ENCODE peak calls at places on chromosomes 6 and 20, in nine cellular contexts. A is dorsolateral prefrontal cortex, P is left ventricle myocardium inferior, E is MCF 10A, I is HFFc6, S is astrocyte of the spinal cord, W is WTC11, Y is IMR-90, N is tibial nerve. Q is an unnamed sample.

GRCh38 chr6:20191951-20192350 is 20.3 kb downstream of the MBOAT1 start:
- DNase-seq in A (no peak), P (no peak), E (no peak), I (no peak), S (no peak), W (no peak), Y (no peak), N (no peak), Q (no peak)

GRCh38 chr6:118892248-118893094 is 1.5 kb upstream of the ASF1A start:
- DNase-seq in A (no peak), P (no peak), E (no peak), I (no peak), S (peak; percentile 22), W (no peak), Y (no peak), N (no peak), Q (no peak)

GRCh38 chr6:162198072-162198471 is 529.5 kb downstream of the PRKN start:
- DNase-seq in A (no peak), P (no peak), E (no peak), I (no peak), S (no peak), W (peak; percentile 17), Y (no peak), N (no peak), Q (no peak)

GRCh38 chr20:37627060-37627766 is 66.6 kb upstream of the CTNNBL1 start:
- DNase-seq in A (peak; percentile 26), P (peak; percentile 28), E (peak; percentile 69), I (peak; percentile 21), S (peak; percentile 53), W (peak; percentile 78), Y (peak; percentile 55), N (peak; percentile 7), Q (peak; percentile 7)

GRCh38 chr20:23203951-23204730 is 118.0 kb upstream of the CD93 start:
- DNase-seq in A (no peak), P (no peak), E (no peak), I (no peak), S (no peak), W (no peak), Y (no peak), N (no peak), Q (no peak)

GRCh38 chr6:133436652-133437051 is 195.5 kb downstream of the EYA4 start:
- DNase-seq in A (no peak), P (no peak), E (no peak), I (no peak), S (no peak), W (no peak), Y (peak; percentile 71), N (no peak), Q (no peak)

GRCh38 chr20:25356294-25356933 is 34.2 kb downstream of the ABHD12 start:
- DNase-seq in A (no peak), P (no peak), E (no peak), I (no peak), S (no peak), W (peak; percentile 65), Y (no peak), N (no peak), Q (no peak)

GRCh38 chr20:34111057-34111711 is 859 bp downstream of the EIF2S2 start:
- DNase-seq in A (no peak), P (no peak), E (peak; percentile 58), I (peak; percentile 55), S (peak; percentile 52), W (no peak), Y (peak; percentile 71), N (peak; percentile 23), Q (peak; percentile 46)

GRCh38 chr6:31328355-31328960 is 28.5 kb downstream of the HLA-B start:
- DNase-seq in A (no peak), P (no peak), E (peak; percentile 26), I (no peak), S (no peak), W (no peak), Y (no peak), N (no peak), Q (no peak)

GRCh38 chr6:163533443-163533842 is 118.9 kb downstream of the QKI start:
- DNase-seq in A (no peak), P (no peak), E (peak; percentile 85), I (peak; percentile 87), S (peak; percentile 91), W (no peak), Y (peak; percentile 97), N (no peak), Q (peak; percentile 52)

GRCh38 chr20:47815866-47816265 is 30.6 kb upstream of the SULF2 start:
- DNase-seq in A (no peak), P (no peak), E (no peak), I (no peak), S (no peak), W (no peak), Y (no peak), N (no peak), Q (no peak)

GRCh38 chr6:66496659-66497058 is 789.6 kb upstream of the EYS start:
- DNase-seq in A (no peak), P (no peak), E (peak; percentile 51), I (no peak), S (peak; percentile 3), W (no peak), Y (no peak), N (no peak), Q (no peak)
- TF ChIP-seq CTCF in A (peak; percentile 22), P (no peak), E (peak; percentile 44), I (peak; percentile 18), S (peak; percentile 13), W (peak; percentile 27), Y (no peak), N (no peak), Q (no peak)

GRCh38 chr6:53066874-53067273 is 1.7 kb downstream of the FBXO9 start:
- DNase-seq in A (no peak), P (no peak), E (no peak), I (no peak), S (no peak), W (no peak), Y (no peak), N (no peak), Q (no peak)

GRCh38 chr6:53062369-53062639 is 2.9 kb upstream of the FBXO9 start:
- DNase-seq in A (no peak), P (no peak), E (no peak), I (no peak), S (no peak), W (no peak), Y (no peak), N (no peak), Q (no peak)

GRCh38 chr6:53066059-53066406 is 829 bp downstream of the FBXO9 start:
- DNase-seq in A (peak; percentile 47), P (peak; percentile 34), E (peak; percentile 35), I (no peak), S (peak; percentile 26), W (no peak), Y (peak; percentile 28), N (no peak), Q (no peak)

GRCh38 chr6:53065266-53066058 is at the start of gene FBXO9:
- DNase-seq in A (peak; percentile 41), P (peak; percentile 72), E (no peak), I (no peak), S (no peak), W (peak; percentile 71), Y (no peak), N (no peak), Q (no peak)

DNA sequence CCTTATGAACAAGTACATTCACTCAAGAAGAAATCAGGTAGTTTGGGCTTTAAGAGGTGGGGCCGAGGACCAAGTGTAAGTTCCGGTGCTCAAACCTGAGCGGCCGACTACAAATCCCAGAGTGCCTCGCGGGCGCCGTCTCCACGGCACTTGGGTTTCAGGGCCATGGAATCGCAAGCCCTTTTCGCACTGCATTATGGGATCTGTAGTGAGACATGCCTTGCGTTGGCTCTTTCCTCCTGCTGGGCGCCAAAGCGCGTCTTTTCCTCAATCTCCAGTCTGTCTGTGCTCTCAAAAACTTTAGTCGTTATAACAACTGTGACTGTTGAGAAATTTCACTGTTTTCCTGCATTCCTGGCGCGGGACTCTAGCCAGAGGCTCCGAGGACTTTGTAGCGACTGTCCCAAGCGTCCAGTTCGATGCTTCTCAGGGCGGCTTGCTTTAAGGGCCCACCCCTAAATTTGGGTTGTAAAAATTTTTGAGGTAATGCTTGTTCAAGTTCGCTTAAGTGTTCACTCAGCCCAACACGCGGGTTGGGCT is 408 bp upstream of the FBXO9 start:
- DNase-seq in A (peak; percentile 99), P (peak; percentile 97), E (peak; percentile 98), I (peak; percentile 96), S (peak; percentile 99), W (peak; percentile 96), Y (peak; percentile 97), N (peak; percentile 97), Q (peak; percentile 92)
- TF ChIP-seq CTCF in A (no peak), P (peak; percentile 36), E (no peak), I (no peak), S (peak; percentile 0), W (no peak), Y (peak; percentile 2), N (peak; percentile 12), Q (no peak)

DNA sequence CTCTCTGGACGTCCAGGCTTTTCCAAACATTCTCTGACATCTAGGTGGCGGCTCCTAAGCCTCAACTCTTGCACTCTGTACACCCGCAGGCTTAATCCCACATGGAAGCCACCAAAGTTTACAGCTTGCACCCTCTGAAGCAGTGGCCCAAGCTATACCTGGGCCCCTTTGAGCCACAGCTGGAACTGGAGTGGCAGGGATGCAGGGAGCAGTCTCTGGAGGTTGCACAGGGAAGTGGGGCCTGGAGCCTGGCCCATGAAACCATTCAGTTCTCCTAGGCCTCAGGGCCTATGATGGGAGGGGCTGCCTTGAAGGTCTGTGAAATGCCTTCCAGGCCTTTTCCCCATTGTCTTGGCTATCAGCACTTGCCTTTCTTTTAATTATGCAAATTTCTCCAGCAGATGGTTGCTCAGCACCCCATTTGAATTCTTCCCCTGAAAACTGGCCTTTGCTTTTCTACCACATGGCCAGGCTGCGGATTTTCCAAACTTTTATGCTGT is 64.9 kb downstream of the IRF4 start:
- DNase-seq in A (no peak), P (no peak), E (no peak), I (no peak), S (no peak), W (peak; percentile 36), Y (no peak), N (no peak), Q (no peak)
- TF ChIP-seq CTCF in A (no peak), P (no peak), E (no peak), I (no peak), S (no peak), W (no peak), Y (no peak), N (no peak), Q (no peak)

GRCh38 chr6:76684881-76685280 is 612.4 kb upstream of the IMPG1 start:
- DNase-seq in A (no peak), P (no peak), E (no peak), I (no peak), S (peak; percentile 15), W (no peak), Y (peak; percentile 2), N (no peak), Q (no peak)

GRCh38 chr6:76677017-76677416 is 604.6 kb upstream of the IMPG1 start:
- DNase-seq in A (no peak), P (no peak), E (no peak), I (no peak), S (no peak), W (no peak), Y (no peak), N (no peak), Q (no peak)

GRCh38 chr6:76683985-76684384 is 611.5 kb upstream of the IMPG1 start:
- DNase-seq in A (no peak), P (no peak), E (no peak), I (no peak), S (no peak), W (peak; percentile 28), Y (no peak), N (no peak), Q (no peak)

GRCh38 chr6:76681781-76682180 is 609.3 kb upstream of the IMPG1 start:
- DNase-seq in A (no peak), P (no peak), E (peak; percentile 36), I (no peak), S (peak; percentile 9), W (no peak), Y (no peak), N (no peak), Q (no peak)

GRCh38 chr6:76682842-76683241 is 610.4 kb upstream of the IMPG1 start:
- DNase-seq in A (no peak), P (no peak), E (peak; percentile 32), I (peak; percentile 11), S (peak; percentile 41), W (no peak), Y (peak; percentile 10), N (no peak), Q (no peak)
- TF ChIP-seq CTCF in A (peak; percentile 31), P (peak; percentile 56), E (peak; percentile 36), I (peak; percentile 80), S (no peak), W (peak; percentile 31), Y (peak; percentile 47), N (no peak), Q (peak; percentile 18)

Q was measured in AG09319.